ENCODE peak calls at places on chromosome 20, in five cellular contexts. B is adrenal gland, C is uterus, W is stomach, U is HCT116. V is an unnamed sample.

GRCh38 chr20:40019510-40019909 is 669.5 kb downstream of the MAFB start:
- DNase-seq in C (no peak), B (no peak), W (no peak), U (no peak), V (no peak)

GRCh38 chr20:31842471-31843157 is 2.8 kb downstream of the FOXS1 start:
- DNase-seq in B (no peak), C (peak; percentile 59), W (no peak), U (no peak), V (no peak)

GRCh38 chr20:5100684-5101347 is 18.9 kb downstream of the PCNA start:
- DNase-seq in C (peak; percentile 68), B (peak; percentile 73), U (peak; percentile 39), W (peak; percentile 85), V (peak; percentile 88)

GRCh38 chr20:52727740-52728456 is 244.3 kb upstream of the TSHZ2 start:
- DNase-seq in C (no peak), U (no peak), W (no peak), B (no peak), V (no peak)

GRCh38 chr20:44022464-44022863 is 107.8 kb downstream of the TOX2 start:
- DNase-seq in C (no peak), B (no peak), U (no peak), W (no peak), V (no peak)

GRCh38 chr20:18754030-18754659 is 59.4 kb upstream of the SCP2D1 start:
- DNase-seq in C (no peak), U (no peak), B (no peak), W (no peak), V (no peak)

GRCh38 chr20:41532935-41533334 is 85.2 kb downstream of the CHD6 start:
- DNase-seq in U (no peak), W (no peak), B (no peak), C (no peak), V (no peak)

GRCh38 chr20:59645761-59646171 is 41.4 kb downstream of the PHACTR3 start:
- DNase-seq in C (no peak), U (no peak), B (no peak), W (no peak), V (no peak)

GRCh38 chr20:8901237-8902025 is 167.5 kb upstream of the PLCB4 start:
- DNase-seq in C (peak; percentile 69), B (no peak), W (no peak), U (no peak), V (no peak)

GRCh38 chr20:21102691-21103311 is 3.4 kb downstream of the LINC00237 start:
- DNase-seq in U (no peak), B (peak; percentile 23), W (peak; percentile 49), C (no peak), V (peak; percentile 76)

GRCh38 chr20:4036351-4036750 is 21.0 kb upstream of the RNF24 start:
- DNase-seq in U (no peak), W (no peak), B (no peak), C (no peak), V (no peak)

GRCh38 chr20:21286775-21287174 is 16.4 kb upstream of the XRN2 start:
- DNase-seq in W (no peak), U (no peak), B (no peak), C (no peak), V (no peak)

GRCh38 chr20:47358052-47358671 is 1.7 kb upstream of the ZMYND8 start:
- DNase-seq in B (no peak), C (no peak), W (no peak), U (no peak), V (no peak)

GRCh38 chr20:1184638-1185315 is at the start of gene TMEM74B:
- DNase-seq in U (no peak), C (no peak), B (no peak), W (no peak), V (no peak)

GRCh38 chr20:40276291-40276690 is 412.7 kb downstream of the MAFB start:
- DNase-seq in C (peak; percentile 31), B (no peak), U (no peak), W (no peak), V (peak; percentile 75)

GRCh38 chr20:41425180-41425884 is 58.7 kb upstream of the EMILIN3 start:
- DNase-seq in B (no peak), C (no peak), U (no peak), W (no peak), V (no peak)

GRCh38 chr20:20837574-20838021 is 125.2 kb upstream of the RALGAPA2 start:
- DNase-seq in W (peak; percentile 60), C (peak; percentile 49), U (peak; percentile 38), B (peak; percentile 25), V (no peak)

GRCh38 chr20:36493801-36494114 is 47.6 kb upstream of the MYL9 start:
- DNase-seq in C (peak; percentile 71), U (no peak), B (peak; percentile 93), W (peak; percentile 41), V (peak; percentile 87)

GRCh38 chr20:10448270-10449156 is 13.4 kb downstream of the SLX4IP start:
- DNase-seq in W (no peak), U (no peak), B (no peak), C (no peak), V (no peak)

GRCh38 chr20:37990571-37991151 is 42.6 kb downstream of the TTI1 start:
- DNase-seq in W (peak; percentile 71), B (peak; percentile 28), U (no peak), C (no peak), V (peak; percentile 74)

GRCh38 chr20:5030348-5031205 is 29.3 kb upstream of the SLC23A2 start:
- DNase-seq in B (no peak), C (no peak), U (no peak), W (no peak), V (no peak)

GRCh38 chr20:37406010-37406998 is 60.4 kb downstream of the SRC start:
- DNase-seq in W (peak; percentile 45), U (no peak), B (no peak), C (peak; percentile 51), V (no peak)

GRCh38 chr20:46349742-46350056 is 41.4 kb upstream of the CDH22 start:
- DNase-seq in U (no peak), C (no peak), B (no peak), W (peak; percentile 41), V (no peak)

GRCh38 chr20:41260734-41261220 is 56.8 kb downstream of the ZHX3 start:
- DNase-seq in B (no peak), W (no peak), C (no peak), U (no peak), V (no peak)

GRCh38 chr20:39588148-39588757 is 626.1 kb downstream of the DHX35 start:
- DNase-seq in B (no peak), W (no peak), C (no peak), U (no peak), V (no peak)

GRCh38 chr20:35319206-35320197 is 27.3 kb upstream of the FAM83C start:
- DNase-seq in B (no peak), W (no peak), C (no peak), U (no peak), V (no peak)

GRCh38 chr20:39706089-39706721 is 744.1 kb downstream of the DHX35 start:
- DNase-seq in B (no peak), C (peak; percentile 24), U (no peak), W (no peak), V (peak; percentile 79)

GRCh38 chr20:30281584-30282197 is 975.8 kb upstream of the DEFB115 start:
- DNase-seq in B (no peak), W (no peak), C (no peak), U (no peak), V (no peak)

GRCh38 chr20:48242623-48243022 is 457.3 kb upstream of the SULF2 start:
- DNase-seq in C (no peak), U (no peak), B (no peak), W (no peak), V (no peak)

GRCh38 chr20:63572788-63573738 is 976 bp downstream of the HELZ2 start:
- DNase-seq in C (no peak), B (no peak), U (no peak), W (no peak), V (no peak)
- TF ChIP-seq CTCF in C (no peak), B (peak; percentile 12), U (peak; percentile 33), W (no peak), V (no peak)

DNA sequence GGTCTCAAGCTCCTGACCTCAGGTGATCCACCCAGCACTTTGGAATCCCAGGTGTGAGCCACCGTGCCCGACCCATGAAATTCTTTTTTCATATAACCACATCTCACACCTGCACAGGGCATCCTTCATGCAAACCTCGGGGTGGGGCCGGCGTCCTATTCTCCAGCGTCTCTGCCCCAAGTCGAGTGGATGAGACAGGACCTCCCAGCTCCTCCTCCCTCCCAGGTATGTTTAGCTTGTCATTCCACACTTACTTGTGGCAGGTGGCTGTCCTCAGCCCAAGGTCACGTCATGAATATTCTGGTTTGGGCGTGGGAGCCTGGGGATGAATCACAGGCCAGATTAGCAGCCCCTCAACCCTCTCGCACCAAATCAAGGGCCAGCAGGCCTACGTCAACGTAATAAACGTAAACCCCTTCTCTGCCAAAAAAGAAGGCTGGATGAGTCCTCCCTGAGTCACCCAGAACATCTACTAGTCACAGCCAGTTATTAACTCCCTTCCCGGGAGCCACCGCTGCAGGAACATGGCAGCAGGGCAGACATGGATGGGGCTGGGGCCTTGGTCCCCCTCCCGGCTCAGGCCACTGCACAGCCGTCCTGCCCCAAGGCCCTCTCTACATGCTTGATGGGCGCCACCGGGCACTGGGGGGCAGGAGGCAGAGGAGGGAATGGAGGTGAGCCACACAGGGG is 91.7 kb downstream of the YTHDF1 start:
- DNase-seq in U (no peak), C (no peak), B (no peak), W (no peak), V (peak; percentile 57)
- H3K27me3 ChIP-seq in U (peaks cover under 1% of the 10 kb centered on the region), C (no peaks in the 10 kb centered on the region), B (peaks cover 3% of the 10 kb centered on the region), W (no peaks in the 10 kb centered on the region), V (peaks cover 64% of the 10 kb centered on the region)

GRCh38 chr20:58388882-58389323 is at the start of gene VAPB:
- DNase-seq in B (peak; percentile 94), C (peak; percentile 97), U (peak; percentile 91), W (peak; percentile 97), V (peak; percentile 95)

GRCh38 chr20:58389968-58390658 is 1.1 kb downstream of the VAPB start:
- DNase-seq in B (no peak), U (peak; percentile 13), C (no peak), W (no peak), V (no peak)

GRCh38 chr20:58390659-58391035 is 1.6 kb downstream of the VAPB start:
- DNase-seq in U (no peak), C (no peak), W (no peak), B (no peak), V (no peak)

GRCh38 chr20:58388028-58388601 is 914 bp upstream of the VAPB start:
- DNase-seq in W (no peak), C (no peak), U (no peak), B (no peak), V (no peak)

DNA sequence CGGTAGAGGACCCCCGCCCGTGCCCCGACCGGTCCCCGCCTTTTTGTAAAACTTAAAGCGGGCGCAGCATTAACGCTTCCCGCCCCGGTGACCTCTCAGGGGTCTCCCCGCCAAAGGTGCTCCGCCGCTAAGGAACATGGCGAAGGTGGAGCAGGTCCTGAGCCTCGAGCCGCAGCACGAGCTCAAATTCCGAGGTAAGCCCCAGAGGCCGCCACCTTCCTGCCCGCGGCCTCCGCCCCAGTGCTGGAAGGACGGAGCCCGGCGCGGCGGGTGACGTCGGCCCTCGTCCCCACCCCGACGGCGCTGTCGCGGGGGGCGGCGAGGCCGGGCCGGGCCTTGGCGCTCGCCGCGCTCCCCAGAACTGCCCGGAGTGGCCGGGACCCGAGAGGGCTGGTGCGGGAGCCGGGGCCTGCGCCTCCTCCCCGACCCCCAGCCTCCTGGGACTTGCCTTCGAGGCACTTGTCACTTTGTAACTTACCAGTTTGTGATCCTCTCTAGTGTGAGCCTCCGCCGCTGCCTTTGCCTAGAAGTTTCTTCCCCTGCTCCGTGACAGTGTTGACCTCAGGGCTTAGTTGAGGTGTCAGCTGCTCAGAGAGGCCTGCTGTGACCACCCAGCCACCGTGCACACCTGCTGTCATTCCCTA is 417 bp downstream of the VAPB start:
- DNase-seq in U (no peak), W (peak; percentile 42), C (no peak), B (peak; percentile 49), V (no peak)
- TF ChIP-seq POLR2A in U (no peak), W (no peak), C (no peak), B (peak; percentile 16), V (no peak)

GRCh38 chr20:62025832-62026563 is 39.7 kb downstream of the TAF4 start:
- DNase-seq in W (no peak), C (peak; percentile 29), B (peak; percentile 64), U (no peak), V (no peak)
- TF ChIP-seq CTCF in W (no peak), C (peak; percentile 39), B (peak; percentile 74), U (no peak), V (no peak)